ENCODE peak calls at places on chromosomes 1 and 21, in ten cellular contexts. X is fibroblast of lung, P is sigmoid colon, M is transverse colon, K is psoas muscle, Z is pancreas, V is upper lobe of right lung, J is thoracic aorta, I is breast epithelium, O is gastrocnemius medialis. U is an unnamed sample. For H3K4me1, the result is how much of the 10 kb centered on the place peaks cover.

GRCh38 chr1:181083842-181084605 is 4.5 kb upstream of the IER5 start:
- DNase-seq in X (peak), P (peak), M (peak), K (peak), Z (peak), V (peak), J (no peak), I (no peak), O (peak), U (peak)

GRCh38 chr1:38608202-38608864 is 251.2 kb downstream of the RRAGC start:
- DNase-seq in X (no peak), P (no peak), M (no peak), K (no peak), Z (no peak), V (no peak), J (no peak), I (no peak), O (no peak), U (no peak)

GRCh38 chr1:63674238-63674864 is 81.1 kb downstream of the PGM1 start:
- DNase-seq in X (peak), P (peak), M (peak), K (peak), Z (peak), V (no peak), J (peak), I (peak), O (peak), U (peak)

GRCh38 chr1:176880954-176881595 is 283.4 kb downstream of the ASTN1 start:
- DNase-seq in X (peak), P (peak), M (peak), K (peak), Z (peak), V (peak), J (peak), I (peak), O (peak), U (peak)

GRCh38 chr1:17279001-17279830 is 28.8 kb upstream of the PADI4 start:
- DNase-seq in X (no peak), P (no peak), M (no peak), K (no peak), Z (peak), V (peak), J (no peak), I (no peak), O (no peak), U (no peak)

GRCh38 chr1:155253797-155254196 is 1.5 kb downstream of the ENTREP3 start:
- DNase-seq in X (no peak), P (no peak), M (no peak), K (no peak), Z (no peak), V (no peak), J (no peak), I (no peak), O (no peak), U (no peak)

GRCh38 chr1:248853023-248853422 is 5.9 kb downstream of the ZNF692 start:
- DNase-seq in X (peak), P (no peak), M (no peak), K (no peak), Z (no peak), V (no peak), J (no peak), I (no peak), O (no peak), U (no peak)

GRCh38 chr1:156262461-156263287 is 14.8 kb upstream of the PAQR6 start:
- DNase-seq in X (peak), P (no peak), M (no peak), K (no peak), Z (no peak), V (no peak), J (no peak), I (no peak), O (no peak), U (no peak)

GRCh38 chr1:228312091-228312764 is 94.4 kb downstream of the TRIM11 start:
- DNase-seq in X (no peak), P (no peak), M (no peak), K (no peak), Z (no peak), V (peak), J (no peak), I (no peak), O (no peak), U (no peak)

GRCh38 chr1:92459871-92460320 is 26.8 kb downstream of the GFI1 start:
- DNase-seq in X (no peak), P (no peak), M (no peak), K (no peak), Z (no peak), V (no peak), J (no peak), I (no peak), O (no peak), U (no peak)

GRCh38 chr1:207941664-207942063 is 30.7 kb upstream of the CD34 start:
- DNase-seq in X (peak), P (peak), M (peak), K (peak), Z (peak), V (peak), J (peak), I (peak), O (peak), U (peak)

GRCh38 chr1:67171978-67172377 is 5.7 kb downstream of the IL23R start:
- DNase-seq in X (no peak), P (no peak), M (no peak), K (no peak), Z (no peak), V (no peak), J (no peak), I (no peak), O (no peak), U (no peak)

GRCh38 chr1:11790880-11791715 is 14.7 kb downstream of the MTHFR start:
- DNase-seq in X (peak), P (peak), M (peak), K (peak), Z (peak), V (peak), J (peak), I (peak), O (peak), U (peak)

GRCh38 chr1:172637522-172637921 is 21.4 kb upstream of the FASLG start:
- DNase-seq in X (peak), P (no peak), M (no peak), K (no peak), Z (no peak), V (no peak), J (no peak), I (no peak), O (no peak), U (no peak)

GRCh38 chr1:6033986-6034749 is 11.5 kb upstream of the KCNAB2 start:
- DNase-seq in X (no peak), P (no peak), M (peak), K (peak), Z (peak), V (no peak), J (no peak), I (no peak), O (no peak), U (peak)

GRCh38 chr1:20082772-20083171 is 12.8 kb downstream of the PLA2G5 start:
- DNase-seq in X (no peak), P (no peak), M (no peak), K (no peak), Z (no peak), V (no peak), J (no peak), I (no peak), O (no peak), U (no peak)

GRCh38 chr1:20083178-20083944 is 13.4 kb downstream of the PLA2G5 start:
- DNase-seq in X (no peak), P (no peak), M (peak), K (peak), Z (no peak), V (no peak), J (no peak), I (no peak), O (no peak), U (peak)

GRCh38 chr1:20080441-20081330 is 10.7 kb downstream of the PLA2G5 start:
- DNase-seq in X (no peak), P (peak), M (no peak), K (no peak), Z (no peak), V (no peak), J (no peak), I (no peak), O (no peak), U (no peak)

GRCh38 chr1:20079661-20080305 is 9.8 kb downstream of the PLA2G5 start:
- DNase-seq in X (no peak), P (peak), M (no peak), K (no peak), Z (no peak), V (no peak), J (no peak), I (no peak), O (no peak), U (no peak)

DNA sequence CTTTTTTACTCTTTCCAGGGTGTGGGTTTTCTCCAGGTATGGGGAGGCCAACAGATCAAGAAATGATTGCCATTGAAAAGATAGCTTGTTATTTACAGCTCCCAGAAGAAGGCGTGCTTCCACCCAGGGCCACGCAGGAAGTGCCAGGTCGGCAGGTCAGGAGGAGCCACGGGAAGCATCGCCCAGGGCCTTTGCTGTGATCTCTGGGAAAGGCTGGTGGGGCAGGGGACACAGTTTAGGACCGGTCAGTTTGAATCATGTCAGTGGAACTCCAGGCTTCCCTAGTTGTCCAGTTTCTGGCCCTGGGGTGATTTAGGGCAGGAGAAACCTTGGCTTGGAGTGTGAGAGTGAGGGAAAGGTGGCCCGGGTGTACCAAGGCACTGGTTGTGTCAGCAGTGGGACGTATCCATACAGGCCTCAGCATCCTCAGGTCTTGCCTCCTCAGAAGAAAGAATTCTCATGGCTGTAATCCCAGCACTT is 11.4 kb downstream of the PLA2G5 start:
- DNase-seq in X (no peak), P (peak), M (no peak), K (no peak), Z (no peak), V (no peak), J (no peak), I (no peak), O (no peak), U (no peak)
- H3K4me3 ChIP-seq in X (no peak), P (no peak), M (no peak), K (no peak), Z (no peak), V (no peak), J (no peak), I (no peak), O (no peak), U (no peak)

GRCh38 chr1:219666242-219666641 is 53.3 kb upstream of the ZC3H11B start:
- DNase-seq in X (peak), P (no peak), M (no peak), K (no peak), Z (no peak), V (no peak), J (no peak), I (no peak), O (no peak), U (no peak)

GRCh38 chr1:219660666-219661463 is 48.0 kb upstream of the ZC3H11B start:
- DNase-seq in X (peak), P (peak), M (peak), K (peak), Z (peak), V (peak), J (peak), I (peak), O (peak), U (peak)

GRCh38 chr1:219665089-219665488 is 52.2 kb upstream of the ZC3H11B start:
- DNase-seq in X (no peak), P (no peak), M (no peak), K (no peak), Z (no peak), V (no peak), J (no peak), I (no peak), O (no peak), U (no peak)

GRCh38 chr1:219661464-219662092 is 48.7 kb upstream of the ZC3H11B start:
- DNase-seq in X (no peak), P (no peak), M (no peak), K (no peak), Z (no peak), V (no peak), J (no peak), I (no peak), O (no peak), U (no peak)

DNA sequence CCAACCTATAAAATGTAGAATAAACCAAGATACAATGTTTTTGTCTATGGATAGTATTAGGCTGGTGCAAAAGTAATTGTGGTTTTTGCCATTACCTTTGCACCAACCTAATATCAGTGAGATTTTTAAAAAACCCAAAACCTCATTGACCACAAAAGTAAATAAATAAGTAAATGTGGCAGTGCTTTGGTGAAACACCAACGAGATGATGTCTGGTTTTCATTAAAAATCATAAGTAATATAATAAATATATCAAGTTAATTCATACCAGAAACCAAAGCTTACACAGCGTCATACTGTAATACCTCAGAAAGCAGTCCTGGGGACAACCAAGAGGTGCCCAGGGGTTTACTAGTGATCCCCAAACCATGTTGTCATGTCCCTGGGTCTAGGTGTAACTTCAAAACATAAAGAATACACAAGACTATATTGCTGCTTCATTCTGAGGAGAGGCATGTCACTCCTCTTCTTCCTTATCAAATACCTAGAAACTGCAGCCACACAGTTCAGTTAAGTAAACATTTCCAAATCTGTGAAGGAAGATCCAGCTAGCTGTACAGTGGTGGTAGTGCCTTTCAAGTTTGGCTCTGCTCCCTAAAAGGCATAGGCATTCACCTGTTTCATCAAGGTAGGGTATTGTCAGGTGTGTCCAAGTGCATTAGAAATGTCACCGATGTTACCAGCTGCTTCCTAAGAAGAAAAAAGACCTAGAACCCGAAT is 51.6 kb upstream of the ZC3H11B start:
- DNase-seq in X (no peak), P (no peak), M (no peak), K (no peak), Z (no peak), V (no peak), J (no peak), I (no peak), O (no peak), U (no peak)
- H3K4me1 ChIP-seq in X (under half), P (under half), M (under half), K (under half), Z (under half), V (under half), J (under half), I (under half), O (under half), U (under half)

GRCh38 chr1:111351700-111352099 is 61.0 kb downstream of the CHIA start:
- DNase-seq in X (no peak), P (no peak), M (no peak), K (no peak), Z (no peak), V (no peak), J (no peak), I (no peak), O (no peak), U (no peak)

DNA sequence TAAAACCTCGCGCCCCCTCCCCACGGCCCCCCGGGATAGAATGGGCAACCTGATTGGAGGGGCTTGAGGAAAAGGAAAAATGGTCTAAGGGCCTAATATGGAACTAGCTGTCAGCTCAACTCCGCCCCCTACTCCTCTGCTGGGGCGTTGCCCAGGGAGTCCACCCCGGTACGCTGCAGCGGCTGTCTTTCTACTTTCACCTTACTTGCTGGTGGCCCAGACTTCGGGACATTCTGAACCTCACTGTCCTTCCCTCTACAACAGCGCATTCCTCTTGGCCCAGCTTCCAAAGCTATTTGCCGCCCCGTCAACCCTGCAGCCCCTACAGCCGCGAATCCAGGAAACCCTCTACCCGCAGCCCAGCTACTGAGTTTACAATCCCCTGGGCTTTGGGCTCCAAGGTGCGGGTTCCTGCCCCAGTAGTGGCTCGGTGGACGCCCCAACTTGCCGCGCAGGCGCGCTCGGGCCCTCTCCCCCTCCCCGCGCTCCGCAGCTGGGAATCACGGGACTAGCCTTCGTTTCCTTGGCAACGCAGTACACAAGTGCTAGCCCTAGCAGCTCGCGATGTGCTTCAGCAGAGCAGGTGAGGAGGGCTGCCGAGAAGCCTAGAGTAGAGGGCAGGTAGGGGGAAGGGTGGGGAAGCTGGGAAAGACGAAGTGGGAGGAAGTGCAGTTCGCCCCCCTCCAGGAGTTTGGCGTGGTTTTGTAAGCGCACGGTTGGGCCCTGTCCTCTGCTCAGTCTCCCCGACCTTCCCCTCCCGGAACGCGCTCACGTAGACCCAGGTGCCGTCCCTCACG is 55.6 kb downstream of the CHIA start:
- DNase-seq in X (peak), P (peak), M (peak), K (peak), Z (peak), V (peak), J (peak), I (peak), O (peak), U (peak)
- TF ChIP-seq CTCF in X (peak), P (no peak), M (no peak), K (no peak), Z (no peak), V (peak), J (no peak), I (no peak), O (no peak), U (no peak)

DNA sequence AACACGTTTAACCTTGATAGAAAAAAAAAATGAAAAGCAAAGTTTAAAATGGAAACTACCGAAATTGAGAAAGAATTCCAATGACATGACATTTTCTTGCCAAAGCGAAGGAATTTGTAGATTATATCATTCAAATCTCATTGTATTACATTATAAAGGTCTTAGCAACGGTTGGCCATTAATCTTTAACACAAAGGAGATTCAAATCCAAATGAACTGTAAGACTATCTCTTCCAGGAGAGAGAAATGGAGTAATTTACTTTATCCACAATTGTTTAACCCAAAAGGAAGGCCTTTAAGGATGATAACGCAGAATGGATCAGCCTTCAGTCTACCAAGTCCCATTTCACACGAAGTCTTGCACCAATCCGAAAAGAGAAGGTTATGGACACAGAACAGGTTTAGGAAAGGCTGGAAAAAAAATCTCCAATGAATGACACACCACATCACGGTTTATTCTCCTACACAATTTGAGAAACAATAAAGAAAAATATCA is 1.5 kb downstream of the ENAH start:
- DNase-seq in X (peak), P (no peak), M (no peak), K (no peak), Z (no peak), V (no peak), J (no peak), I (no peak), O (no peak), U (no peak)
- H3K4me3 ChIP-seq in X (peak), P (peak), M (peak), K (peak), Z (peak), V (peak), J (peak), I (peak), O (peak), U (no peak)

GRCh38 chr21:43339668-43340067 is 87.3 kb downstream of the SIK1 start:
- DNase-seq in X (no peak), P (no peak), M (no peak), K (peak), Z (peak), V (no peak), J (no peak), I (no peak), O (no peak), U (no peak)
- H3K4me1 ChIP-seq in X (under half), P (under half), M (under half), K (under half), Z (under half), V (under half), J (under half), I (under half), O (under half), U (under half)

DNA sequence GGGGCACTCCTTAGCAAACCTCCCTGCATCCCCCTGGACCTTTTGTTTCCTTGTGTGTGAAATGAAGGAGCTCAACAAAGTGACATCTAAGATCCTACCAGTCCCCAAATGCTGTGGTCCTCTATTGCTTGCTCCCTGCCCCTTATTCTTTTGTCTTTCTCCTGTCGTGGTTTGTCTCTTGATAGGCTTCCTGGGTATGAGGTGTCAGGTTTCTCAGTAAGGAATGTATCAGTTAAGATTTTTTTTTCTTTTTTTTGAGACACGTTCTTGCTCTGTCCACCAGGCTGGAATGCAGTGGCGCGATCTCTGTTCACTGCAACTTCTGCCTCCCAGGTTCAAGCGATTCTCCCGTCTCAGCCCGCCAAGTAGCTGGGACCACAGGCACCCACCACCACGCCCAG is 16.8 kb downstream of the CNIH3 start:
- DNase-seq in X (no peak), P (no peak), M (no peak), K (no peak), Z (no peak), V (no peak), J (no peak), I (no peak), O (no peak), U (no peak)
- TF ChIP-seq CTCF in X (no peak), P (no peak), M (no peak), K (no peak), Z (no peak), V (no peak), J (no peak), I (no peak), O (no peak), U (no peak)

U was measured in mucosa of descending colon.